ENCODE peak calls at places on chromosomes 13 and 19, in four cellular contexts. One of them, this sample, is unnamed.

GRCh38 chr19:38304866-38305429 is 897 bp downstream of the C19orf33 start:
- DNase-seq in uterus: no peak
- DNase-seq in prostate gland: peak
- DNase-seq in breast epithelium: peak
- DNase-seq in this sample: no peak

GRCh38 chr19:6753178-6754031 is 13.8 kb downstream of the SH2D3A start:
- DNase-seq in breast epithelium: no peak
- DNase-seq in uterus: peak
- DNase-seq in prostate gland: no peak
- DNase-seq in this sample: no peak

GRCh38 chr13:63938851-63939250 is 2523.2 kb upstream of the PCDH20 start:
- DNase-seq in uterus: no peak
- DNase-seq in prostate gland: no peak
- DNase-seq in breast epithelium: no peak
- DNase-seq in this sample: no peak

GRCh38 chr19:51719251-51719901 is 4.4 kb downstream of the HAS1 start:
- DNase-seq in uterus: no peak
- DNase-seq in breast epithelium: no peak
- DNase-seq in prostate gland: no peak
- DNase-seq in this sample: no peak

GRCh38 chr13:45119990-45120864 is at the start of gene GTF2F2:
- DNase-seq in prostate gland: peak
- DNase-seq in uterus: peak
- DNase-seq in breast epithelium: peak
- DNase-seq in this sample: peak

GRCh38 chr19:3572855-3573161 is at the start of gene HMG20B:
- DNase-seq in uterus: no peak
- DNase-seq in prostate gland: no peak
- DNase-seq in breast epithelium: no peak
- DNase-seq in this sample: no peak

GRCh38 chr19:49560358-49560900 is 19.9 kb downstream of the NOSIP start:
- DNase-seq in prostate gland: no peak
- DNase-seq in uterus: no peak
- DNase-seq in breast epithelium: no peak
- DNase-seq in this sample: no peak

GRCh38 chr13:47499358-47500150 is 501.5 kb downstream of the SUCLA2 start:
- DNase-seq in prostate gland: no peak
- DNase-seq in breast epithelium: no peak
- DNase-seq in uterus: no peak
- DNase-seq in this sample: no peak

GRCh38 chr13:40408602-40409001 is 257.8 kb downstream of the FOXO1 start:
- DNase-seq in uterus: no peak
- DNase-seq in breast epithelium: no peak
- DNase-seq in prostate gland: no peak
- DNase-seq in this sample: no peak

DNA sequence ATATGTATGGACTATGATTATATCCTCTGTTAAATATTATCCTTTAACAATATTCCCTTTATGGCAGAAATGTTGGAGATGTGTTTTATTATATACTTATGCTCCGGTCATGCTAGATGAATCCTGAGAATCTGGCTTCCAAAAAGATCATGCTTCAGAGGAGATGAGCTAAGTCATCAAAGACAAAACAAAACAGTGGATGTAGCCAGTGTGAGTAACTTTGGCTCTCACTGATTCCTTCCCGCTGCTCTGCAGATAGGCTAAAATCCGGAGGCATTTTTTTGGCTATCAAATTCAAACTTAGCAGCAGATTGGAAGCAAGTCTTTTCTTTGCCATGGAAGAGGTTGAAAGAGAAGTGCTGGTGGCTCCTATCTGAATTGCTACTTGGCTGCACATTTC is 295.9 kb downstream of the GPC6 start:
- DNase-seq in uterus: no peak
- DNase-seq in prostate gland: no peak
- DNase-seq in breast epithelium: no peak
- DNase-seq in this sample: no peak
- H3K4me3 ChIP-seq in uterus: no peak
- H3K4me3 ChIP-seq in prostate gland: no peak
- H3K4me3 ChIP-seq in breast epithelium: no peak
- H3K4me3 ChIP-seq in this sample: no peak

GRCh38 chr19:8835446-8835845 is 3.3 kb downstream of the MBD3L1 start:
- DNase-seq in breast epithelium: no peak
- DNase-seq in prostate gland: no peak
- DNase-seq in uterus: no peak
- DNase-seq in this sample: no peak

GRCh38 chr19:8831832-8832131 is 322 bp downstream of the ZNF558 start:
- DNase-seq in breast epithelium: no peak
- DNase-seq in uterus: no peak
- DNase-seq in prostate gland: no peak
- DNase-seq in this sample: no peak

GRCh38 chr19:8835877-8836276 is 3.7 kb downstream of the MBD3L1 start:
- DNase-seq in uterus: no peak
- DNase-seq in breast epithelium: no peak
- DNase-seq in prostate gland: no peak
- DNase-seq in this sample: no peak

GRCh38 chr19:8831373-8831772 is 731 bp downstream of the ZNF558 start:
- DNase-seq in prostate gland: no peak
- DNase-seq in breast epithelium: no peak
- DNase-seq in uterus: no peak
- DNase-seq in this sample: no peak

DNA sequence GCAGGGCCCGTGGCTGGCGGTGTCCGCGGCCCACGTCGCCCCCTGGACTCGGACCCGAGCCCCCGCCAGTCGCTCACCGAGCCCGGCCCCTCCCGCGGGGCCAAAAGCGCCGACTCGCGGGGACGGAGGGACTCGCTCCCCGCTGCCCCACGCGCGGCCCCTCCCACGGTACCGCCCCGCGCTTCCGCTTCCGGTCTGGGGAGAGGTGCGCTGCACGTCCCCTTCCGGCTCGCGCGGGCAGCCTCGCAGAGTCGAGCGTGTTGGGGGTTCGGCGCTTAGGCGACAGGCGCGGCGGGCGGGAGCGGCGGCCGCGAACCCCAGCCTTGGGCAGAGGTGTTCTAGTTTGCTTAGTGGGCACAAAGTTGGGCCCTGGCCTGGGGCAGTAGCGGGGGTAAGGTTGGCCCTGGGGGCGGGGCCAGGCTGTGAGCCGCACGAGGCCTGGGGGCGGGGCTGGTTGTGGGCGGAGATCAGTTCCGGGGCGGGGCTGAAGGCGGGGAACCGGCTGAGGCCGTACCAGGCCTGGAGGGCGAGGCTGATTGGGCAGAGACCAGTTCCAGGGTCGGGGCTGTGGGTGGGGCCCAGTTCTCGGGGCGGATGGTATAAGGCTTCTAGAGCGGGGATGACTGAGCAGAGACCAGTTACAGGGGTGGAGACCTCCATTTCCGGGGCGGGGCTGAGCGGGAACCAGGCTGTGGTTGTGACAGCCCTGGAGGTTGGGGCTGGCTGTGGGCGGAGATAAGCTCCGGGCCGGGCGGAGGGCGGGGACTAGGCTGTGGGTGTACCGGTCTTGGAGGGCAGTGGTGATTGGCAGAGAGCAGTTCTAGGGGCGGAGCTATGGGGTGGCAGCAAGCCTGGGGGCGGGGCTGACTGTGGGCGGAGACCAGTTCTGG is at the start of the genes MBD3L1 and ZNF558:
- DNase-seq in prostate gland: peak
- DNase-seq in breast epithelium: peak
- DNase-seq in uterus: peak
- DNase-seq in this sample: no peak
- TF ChIP-seq POLR2A in prostate gland: peak
- TF ChIP-seq POLR2A in breast epithelium: peak
- TF ChIP-seq POLR2A in uterus: peak
- TF ChIP-seq POLR2A in this sample: peak

DNA sequence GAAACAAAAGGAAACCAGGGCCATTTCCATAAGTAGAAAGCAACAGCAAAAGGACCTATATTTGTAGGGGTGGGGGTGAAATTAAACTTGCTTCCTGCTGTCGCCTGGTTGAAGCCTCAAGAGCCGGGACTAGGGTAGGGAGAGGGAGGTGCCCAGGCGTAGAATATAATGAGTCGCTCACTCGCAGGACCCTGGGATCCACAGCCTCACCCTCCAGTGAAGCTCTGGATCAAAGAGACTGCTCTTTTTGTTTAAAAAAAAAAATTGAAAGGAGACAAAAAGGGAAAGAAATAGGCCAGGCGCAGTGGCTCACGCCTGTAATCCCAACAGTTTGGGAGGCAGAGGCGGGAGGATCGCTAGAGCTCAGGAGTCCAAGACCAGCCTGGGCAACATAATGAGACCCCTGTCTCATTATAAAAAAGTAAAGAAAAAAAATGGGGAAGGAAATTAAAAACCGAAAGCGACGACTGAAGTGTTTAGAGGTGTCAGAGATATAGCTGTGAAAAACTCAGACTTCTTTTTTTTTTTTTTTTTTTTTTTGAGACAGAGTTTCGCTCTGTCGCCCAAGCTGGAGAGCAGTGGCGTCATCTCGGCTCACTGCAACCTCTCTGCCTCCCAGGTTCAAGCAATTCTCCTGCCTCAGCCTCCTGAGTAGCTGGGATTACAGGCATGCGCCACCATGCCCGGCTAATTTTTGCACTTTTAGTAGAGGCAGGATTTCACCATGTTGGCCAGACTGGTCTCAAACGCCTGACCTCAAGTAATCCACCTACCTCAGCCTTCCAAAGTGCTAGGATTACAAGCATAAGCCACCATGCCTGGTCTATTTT is 10.9 kb upstream of the ADGRE5 start:
- DNase-seq in uterus: no peak
- DNase-seq in prostate gland: no peak
- DNase-seq in breast epithelium: no peak
- DNase-seq in this sample: no peak
- H3K4me3 ChIP-seq in uterus: no peak
- H3K4me3 ChIP-seq in prostate gland: no peak
- H3K4me3 ChIP-seq in breast epithelium: no peak
- H3K4me3 ChIP-seq in this sample: no peak

GRCh38 chr13:113862766-113863510 is 938 bp downstream of the GAS6 start:
- DNase-seq in prostate gland: no peak
- DNase-seq in breast epithelium: peak
- DNase-seq in uterus: no peak
- DNase-seq in this sample: no peak
- TF ChIP-seq POLR2A in prostate gland: peak
- TF ChIP-seq POLR2A in breast epithelium: no peak
- TF ChIP-seq POLR2A in uterus: no peak
- TF ChIP-seq POLR2A in this sample: no peak

This sample was measured in vagina.